ENCODE peak calls at places on chromosomes 5 and 9, in five cellular contexts. Y is uterus, D is AG04449, E is WTC11, X is breast epithelium. F is an unnamed sample.

GRCh38 chr9:116497081-116497480 is 190.0 kb upstream of the TRIM32 start:
- DNase-seq in Y (no peak), D (no peak), E (no peak), X (no peak), F (no peak)

GRCh38 chr5:109411627-109412026 is 1.9 kb upstream of the PJA2 start:
- DNase-seq in Y (no peak), D (peak), E (no peak), X (no peak), F (no peak)

GRCh38 chr5:43389679-43390329 is 22.4 kb downstream of the CCL28 start:
- DNase-seq in Y (peak), D (peak), E (peak), X (no peak), F (peak)

GRCh38 chr5:34691326-34691725 is 35.2 kb downstream of the RAI14 start:
- DNase-seq in Y (no peak), D (no peak), E (no peak), X (no peak), F (no peak)

GRCh38 chr9:115164511-115164974 is 46.6 kb upstream of the TNC start:
- DNase-seq in Y (no peak), D (no peak), E (no peak), X (no peak), F (no peak)

GRCh38 chr5:2156358-2157059 is 273.8 kb upstream of the IRX4 start:
- DNase-seq in Y (no peak), D (no peak), E (no peak), X (no peak), F (no peak)

GRCh38 chr9:133956520-133957076 is 35.5 kb downstream of the VAV2 start:
- DNase-seq in Y (no peak), D (no peak), E (peak), X (no peak), F (peak)

GRCh38 chr5:1878050-1878849 is 4.5 kb downstream of the IRX4 start:
- DNase-seq in Y (no peak), D (no peak), E (peak), X (no peak), F (no peak)

GRCh38 chr5:38400365-38400764 is 142.0 kb downstream of the EGFLAM start:
- DNase-seq in Y (no peak), D (no peak), E (no peak), X (no peak), F (no peak)

GRCh38 chr9:31588010-31588409 is 796.4 kb upstream of the ACO1 start:
- DNase-seq in Y (no peak), D (no peak), E (no peak), X (no peak), F (no peak)

GRCh38 chr9:88741335-88741734 is 206.4 kb downstream of the NXNL2 start:
- DNase-seq in Y (no peak), D (no peak), E (peak), X (no peak), F (no peak)

GRCh38 chr5:111463304-111463703 is 49.0 kb downstream of the STARD4 start:
- DNase-seq in Y (no peak), D (no peak), E (no peak), X (no peak), F (no peak)

GRCh38 chr5:126483156-126483555 is 59.9 kb downstream of the GRAMD2B start:
- DNase-seq in Y (no peak), D (no peak), E (no peak), X (no peak), F (no peak)

GRCh38 chr9:113712053-113712452 is 164.1 kb upstream of the ZNF618 start:
- DNase-seq in Y (no peak), D (no peak), E (no peak), X (no peak), F (no peak)

GRCh38 chr5:78660401-78660800 is 11.8 kb upstream of the LHFPL2 start:
- DNase-seq in Y (no peak), D (no peak), E (no peak), X (no peak), F (no peak)

GRCh38 chr5:393846-394275 is 49.1 kb upstream of the EXOC3 start:
- DNase-seq in Y (no peak), D (no peak), E (no peak), X (no peak), F (no peak)

GRCh38 chr5:962386-962785 is 46.2 kb upstream of the NKD2 start:
- DNase-seq in Y (no peak), D (no peak), E (no peak), X (no peak), F (no peak)

GRCh38 chr5:128254789-128255188 is 171.2 kb downstream of the SLC12A2 start:
- DNase-seq in Y (no peak), D (no peak), E (no peak), X (no peak), F (no peak)

GRCh38 chr9:71683598-71684235 is 84.6 kb downstream of the CEMIP2 start:
- DNase-seq in Y (peak), D (no peak), E (peak), X (no peak), F (no peak)

GRCh38 chr9:111659706-111660105 is 1.7 kb upstream of the GNG10 start:
- DNase-seq in Y (no peak), D (no peak), E (no peak), X (no peak), F (no peak)

GRCh38 chr5:99070355-99070754 is 141.5 kb upstream of the CHD1 start:
- DNase-seq in Y (no peak), D (no peak), E (no peak), X (no peak), F (no peak)

GRCh38 chr5:95620870-95621838 is 1.3 kb downstream of the GPR150 start:
- DNase-seq in Y (no peak), D (no peak), E (peak), X (no peak), F (peak)

GRCh38 chr5:176559683-176560082 is 10.5 kb downstream of the CDHR2 start:
- DNase-seq in Y (no peak), D (no peak), E (no peak), X (no peak), F (no peak)

GRCh38 chr5:40879163-40879942 is 29.9 kb upstream of the C7 start:
- DNase-seq in Y (no peak), D (no peak), E (no peak), X (no peak), F (no peak)

GRCh38 chr9:36772449-36773370 is 200.0 kb downstream of the MELK start:
- DNase-seq in Y (no peak), D (no peak), E (no peak), X (no peak), F (no peak)

GRCh38 chr9:78620764-78621163 is 323.8 kb downstream of the PSAT1 start:
- DNase-seq in Y (no peak), D (peak), E (no peak), X (no peak), F (no peak)

GRCh38 chr9:96554326-96554725 is 65.3 kb downstream of the CDC14B start:
- DNase-seq in Y (no peak), D (no peak), E (no peak), X (no peak), F (no peak)

GRCh38 chr9:126147620-126148522 is 178.8 kb upstream of the MVB12B start:
- DNase-seq in Y (no peak), D (no peak), E (no peak), X (no peak), F (peak)

GRCh38 chr9:126144617-126145456 is 181.8 kb upstream of the MVB12B start:
- DNase-seq in Y (no peak), D (no peak), E (no peak), X (no peak), F (no peak)

GRCh38 chr9:126147186-126147585 is 179.4 kb upstream of the MVB12B start:
- DNase-seq in Y (no peak), D (no peak), E (no peak), X (no peak), F (no peak)

GRCh38 chr9:126145887-126146253 is 180.8 kb upstream of the MVB12B start:
- DNase-seq in Y (no peak), D (no peak), E (no peak), X (no peak), F (no peak)

DNA sequence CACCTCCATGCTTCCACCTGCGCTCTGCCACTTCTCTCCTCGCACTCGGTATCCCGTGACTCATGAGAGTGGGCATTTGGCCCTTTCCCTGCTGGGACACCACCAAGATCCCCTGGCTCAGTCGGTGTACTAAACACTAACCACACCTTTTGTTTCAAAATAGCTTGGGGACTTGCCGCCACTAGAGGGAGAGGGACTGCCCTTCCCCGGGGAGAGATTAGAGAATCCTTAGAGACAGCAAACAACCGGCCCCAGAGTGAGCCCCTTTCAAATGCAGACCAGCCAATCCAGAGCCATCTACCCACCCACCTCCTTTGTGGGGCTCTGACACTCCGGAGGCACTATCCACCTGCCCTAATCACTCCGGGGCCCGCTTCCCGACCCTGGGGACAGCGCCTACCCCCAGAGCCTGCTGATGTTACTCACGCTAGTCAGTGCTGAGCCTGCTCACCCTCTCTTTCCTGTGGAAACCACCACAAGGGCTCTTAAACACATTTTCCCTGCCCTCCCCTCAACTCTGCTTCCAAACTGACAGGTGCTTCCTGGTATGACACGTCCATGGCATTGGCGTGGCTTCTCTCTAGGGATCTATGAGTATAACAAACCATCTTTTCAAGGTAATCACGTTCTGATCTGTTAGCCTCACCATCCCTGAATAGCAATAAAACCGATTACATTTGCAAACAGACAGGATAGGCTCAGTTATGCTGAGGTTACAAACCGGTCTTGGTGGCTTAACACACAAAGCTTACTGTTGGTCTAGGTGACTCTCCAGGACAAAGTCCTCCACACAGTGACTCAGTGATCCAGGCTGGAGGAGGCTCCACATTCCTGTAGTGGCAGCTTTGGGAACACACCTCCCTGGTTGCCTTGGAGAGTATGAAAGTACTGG is 180.1 kb upstream of the MVB12B start:
- DNase-seq in Y (no peak), D (no peak), E (peak), X (no peak), F (peak)
- TF ChIP-seq CTCF in Y (no peak), D (peak), E (peak), X (no peak), F (peak)

DNA sequence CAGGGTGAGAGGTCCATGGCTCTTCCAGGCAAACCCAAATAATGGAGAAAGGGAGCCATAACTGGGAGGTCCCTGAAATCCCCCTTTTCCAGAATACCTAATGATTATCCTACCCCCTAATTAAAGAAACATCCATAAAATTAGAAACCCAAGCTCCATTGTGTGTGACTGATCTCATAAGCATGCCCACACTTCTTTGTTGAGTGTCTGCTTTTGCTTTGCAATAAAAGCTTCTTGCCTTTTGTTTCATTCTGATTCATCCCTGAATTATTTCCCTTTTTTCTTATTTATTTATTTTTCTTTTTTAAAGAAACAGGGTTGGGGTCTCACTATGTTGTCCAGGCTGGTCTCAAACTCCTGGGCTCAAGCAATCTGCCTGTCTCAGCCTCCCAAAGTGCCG is 33.1 kb downstream of the BTF3 start:
- DNase-seq in Y (no peak), D (no peak), E (no peak), X (no peak), F (no peak)
- TF ChIP-seq CTCF in Y (no peak), D (no peak), E (no peak), X (no peak), F (no peak)

DNA sequence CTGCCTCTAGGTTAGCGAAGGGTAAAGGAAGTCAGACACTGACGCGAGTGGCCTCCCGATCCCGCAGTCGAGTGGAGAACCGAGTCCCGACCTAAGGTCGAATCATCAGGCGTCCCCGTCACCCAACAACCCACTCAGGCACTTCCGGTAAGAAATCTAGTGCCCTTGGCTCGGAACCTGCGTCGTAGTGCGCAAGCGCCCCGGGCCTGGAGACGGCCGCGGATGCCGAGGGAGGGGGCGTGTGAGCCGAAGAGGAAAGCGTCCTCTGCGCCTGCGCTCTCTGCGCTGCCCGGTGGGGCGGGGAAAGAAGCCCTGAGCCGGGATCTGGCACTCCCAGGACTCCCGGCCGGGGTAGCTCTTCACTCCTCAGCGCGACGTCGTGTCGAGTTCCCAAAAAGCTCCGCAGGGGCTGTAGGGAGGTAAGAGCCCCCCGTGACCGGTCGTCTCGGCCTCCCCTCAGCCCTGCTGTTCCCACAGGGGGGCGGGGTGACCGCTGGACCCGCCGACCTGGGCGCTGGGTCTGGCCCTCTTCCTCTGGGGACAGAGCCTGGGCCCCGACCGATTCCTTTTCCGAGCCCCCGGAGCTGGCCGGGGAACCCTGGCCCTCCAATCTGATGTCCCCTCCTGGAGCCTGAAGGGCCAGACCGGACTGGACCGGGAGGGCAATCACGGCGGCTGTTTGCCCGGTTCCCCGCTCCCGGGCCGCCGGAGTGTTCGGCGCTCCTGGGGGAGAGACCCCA is at the start of gene ZFYVE16:
- DNase-seq in Y (peak), D (peak), E (peak), X (peak), F (peak)
- TF ChIP-seq CTCF in Y (no peak), D (no peak), E (no peak), X (peak), F (no peak)

GRCh38 chr5:68884893-68885292 is 208.9 kb upstream of the SLC30A5 start:
- DNase-seq in Y (no peak), D (no peak), E (no peak), X (no peak), F (no peak)
- TF ChIP-seq CTCF in Y (no peak), D (no peak), E (peak), X (no peak), F (peak)

GRCh38 chr5:14220642-14221041 is 77.5 kb downstream of the TRIO start:
- DNase-seq in Y (no peak), D (no peak), E (no peak), X (no peak), F (no peak)

GRCh38 chr5:14222182-14222581 is 79.0 kb downstream of the TRIO start:
- DNase-seq in Y (no peak), D (no peak), E (no peak), X (no peak), F (no peak)

GRCh38 chr5:14223372-14223771 is 80.2 kb downstream of the TRIO start:
- DNase-seq in Y (no peak), D (no peak), E (no peak), X (no peak), F (no peak)

GRCh38 chr5:14219800-14220512 is 76.8 kb downstream of the TRIO start:
- DNase-seq in Y (no peak), D (no peak), E (no peak), X (no peak), F (no peak)

GRCh38 chr5:14221768-14222167 is 78.6 kb downstream of the TRIO start:
- DNase-seq in Y (no peak), D (no peak), E (no peak), X (no peak), F (no peak)
- TF ChIP-seq CTCF in Y (no peak), D (no peak), E (no peak), X (no peak), F (no peak)